ENCODE peak calls at places on chromosomes 4 and X, in six cellular contexts. One of them, this sample, is unnamed.

GRCh38 chrX:20989361-20989760 is 384.9 kb upstream of the CNKSR2 start:
- DNase-seq in pancreas: no peak
- DNase-seq in AG04449: no peak
- DNase-seq in tibial artery: no peak
- DNase-seq in neural progenitor cell: no peak
- DNase-seq in foreskin fibroblast: no peak
- DNase-seq in this sample: no peak

GRCh38 chrX:41621236-41621651 is 67.5 kb upstream of the GPR34 start:
- DNase-seq in tibial artery: no peak
- DNase-seq in pancreas: no peak
- DNase-seq in neural progenitor cell: peak; percentile 10
- DNase-seq in AG04449: no peak
- DNase-seq in foreskin fibroblast: no peak
- DNase-seq in this sample: no peak

GRCh38 chrX:153687121-153688039 is at the start of gene SLC6A8:
- DNase-seq in AG04449: no peak
- DNase-seq in neural progenitor cell: peak; percentile 83
- DNase-seq in pancreas: peak; percentile 75
- DNase-seq in foreskin fibroblast: peak; percentile 50
- DNase-seq in tibial artery: peak; percentile 86
- DNase-seq in this sample: no peak

GRCh38 chr4:78612398-78613005 is 60.9 kb downstream of the ANXA3 start:
- DNase-seq in neural progenitor cell: no peak
- DNase-seq in AG04449: no peak
- DNase-seq in tibial artery: no peak
- DNase-seq in pancreas: no peak
- DNase-seq in foreskin fibroblast: peak; percentile 41
- DNase-seq in this sample: no peak

GRCh38 chr4:72568959-72569718 is at the start of gene ADAMTS3:
- DNase-seq in foreskin fibroblast: peak; percentile 28
- DNase-seq in tibial artery: peak; percentile 76
- DNase-seq in pancreas: peak; percentile 67
- DNase-seq in AG04449: no peak
- DNase-seq in neural progenitor cell: peak; percentile 93
- DNase-seq in this sample: peak; percentile 17

GRCh38 chr4:71648448-71648847 is 135.4 kb downstream of the GC start:
- DNase-seq in tibial artery: no peak
- DNase-seq in neural progenitor cell: no peak
- DNase-seq in pancreas: peak; percentile 24
- DNase-seq in foreskin fibroblast: no peak
- DNase-seq in AG04449: no peak
- DNase-seq in this sample: no peak

GRCh38 chr4:108342325-108342986 is 173.7 kb upstream of the LEF1 start:
- DNase-seq in neural progenitor cell: no peak
- DNase-seq in pancreas: no peak
- DNase-seq in AG04449: no peak
- DNase-seq in foreskin fibroblast: no peak
- DNase-seq in tibial artery: no peak
- DNase-seq in this sample: no peak

GRCh38 chr4:143339497-143339896 is 2.8 kb downstream of the GAB1 start:
- DNase-seq in AG04449: no peak
- DNase-seq in foreskin fibroblast: no peak
- DNase-seq in pancreas: no peak
- DNase-seq in neural progenitor cell: no peak
- DNase-seq in tibial artery: no peak
- DNase-seq in this sample: no peak

GRCh38 chr4:168540086-168540864 is 43.4 kb downstream of the PALLD start:
- DNase-seq in tibial artery: no peak
- DNase-seq in AG04449: peak; percentile 82
- DNase-seq in foreskin fibroblast: no peak
- DNase-seq in pancreas: no peak
- DNase-seq in neural progenitor cell: peak; percentile 27
- DNase-seq in this sample: peak; percentile 52

GRCh38 chr4:137707221-137707620 is 174.9 kb upstream of the PCDH18 start:
- DNase-seq in tibial artery: no peak
- DNase-seq in AG04449: no peak
- DNase-seq in foreskin fibroblast: no peak
- DNase-seq in neural progenitor cell: no peak
- DNase-seq in pancreas: no peak
- DNase-seq in this sample: no peak

GRCh38 chr4:137707626-137708025 is 175.3 kb upstream of the PCDH18 start:
- DNase-seq in pancreas: no peak
- DNase-seq in tibial artery: no peak
- DNase-seq in neural progenitor cell: no peak
- DNase-seq in foreskin fibroblast: peak; percentile 72
- DNase-seq in AG04449: no peak
- DNase-seq in this sample: peak; percentile 57

DNA sequence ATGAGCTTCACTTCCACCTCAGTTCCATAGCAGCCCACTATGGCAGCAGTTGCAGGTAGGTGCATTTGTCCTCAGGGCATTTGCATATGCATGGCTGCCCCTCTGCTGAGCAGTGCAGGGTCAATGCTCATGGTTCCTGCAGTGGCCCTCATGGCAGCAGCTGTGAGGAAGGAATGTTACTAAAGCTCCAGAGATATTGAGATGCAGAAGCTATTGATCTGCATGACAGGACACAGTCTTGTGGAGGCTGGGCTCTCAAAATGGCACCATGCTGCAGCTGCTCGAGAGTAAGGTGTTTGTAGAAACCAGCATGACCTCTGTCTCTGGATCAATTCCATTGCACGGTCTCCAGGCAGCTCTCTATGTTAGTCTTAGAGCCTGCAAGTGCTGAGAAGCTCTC is 179.2 kb upstream of the PCDH18 start:
- DNase-seq in pancreas: no peak
- DNase-seq in AG04449: no peak
- DNase-seq in neural progenitor cell: no peak
- DNase-seq in foreskin fibroblast: no peak
- DNase-seq in tibial artery: no peak
- DNase-seq in this sample: no peak
- H3K4me3 ChIP-seq in pancreas: no peak overlapping the region
- H3K4me3 ChIP-seq in AG04449: no peak overlapping the region
- H3K4me3 ChIP-seq in neural progenitor cell: no peak overlapping the region
- H3K4me3 ChIP-seq in foreskin fibroblast: no peak overlapping the region
- H3K4me3 ChIP-seq in tibial artery: no peak overlapping the region
- H3K4me3 ChIP-seq in this sample: no peak overlapping the region

GRCh38 chr4:123345132-123345923 is 51.3 kb upstream of the SPRY1 start:
- DNase-seq in tibial artery: no peak
- DNase-seq in foreskin fibroblast: no peak
- DNase-seq in neural progenitor cell: no peak
- DNase-seq in AG04449: no peak
- DNase-seq in pancreas: no peak
- DNase-seq in this sample: no peak
- H3K4me3 ChIP-seq in tibial artery: no peak overlapping the region
- H3K4me3 ChIP-seq in foreskin fibroblast: no peak overlapping the region
- H3K4me3 ChIP-seq in neural progenitor cell: no peak overlapping the region
- H3K4me3 ChIP-seq in AG04449: no peak overlapping the region
- H3K4me3 ChIP-seq in pancreas: no peak overlapping the region
- H3K4me3 ChIP-seq in this sample: no peak overlapping the region

GRCh38 chr4:2365054-2365912 is 53.2 kb downstream of the ZFYVE28 start:
- DNase-seq in foreskin fibroblast: no peak
- DNase-seq in pancreas: no peak
- DNase-seq in neural progenitor cell: no peak
- DNase-seq in tibial artery: no peak
- DNase-seq in AG04449: no peak
- DNase-seq in this sample: no peak
- H3K4me3 ChIP-seq in foreskin fibroblast: peak overlapping the region; percentile 68
- H3K4me3 ChIP-seq in pancreas: no peak overlapping the region
- H3K4me3 ChIP-seq in neural progenitor cell: no peak overlapping the region
- H3K4me3 ChIP-seq in tibial artery: peak overlapping the region; percentile 54
- H3K4me3 ChIP-seq in AG04449: peak overlapping the region; percentile 65
- H3K4me3 ChIP-seq in this sample: peak overlapping the region; percentile 39

GRCh38 chr4:8505229-8505628 is 64.7 kb downstream of the TRMT44 start:
- DNase-seq in AG04449: no peak
- DNase-seq in pancreas: no peak
- DNase-seq in tibial artery: no peak
- DNase-seq in neural progenitor cell: no peak
- DNase-seq in foreskin fibroblast: no peak
- DNase-seq in this sample: no peak

GRCh38 chr4:8507624-8508023 is 67.0 kb downstream of the TRMT44 start:
- DNase-seq in AG04449: no peak
- DNase-seq in foreskin fibroblast: no peak
- DNase-seq in neural progenitor cell: no peak
- DNase-seq in tibial artery: no peak
- DNase-seq in pancreas: no peak
- DNase-seq in this sample: no peak

GRCh38 chr4:8506006-8506372 is 65.4 kb downstream of the TRMT44 start:
- DNase-seq in AG04449: no peak
- DNase-seq in neural progenitor cell: no peak
- DNase-seq in foreskin fibroblast: no peak
- DNase-seq in tibial artery: no peak
- DNase-seq in pancreas: no peak
- DNase-seq in this sample: no peak

GRCh38 chr4:8507251-8507570 is 66.6 kb downstream of the TRMT44 start:
- DNase-seq in neural progenitor cell: no peak
- DNase-seq in tibial artery: no peak
- DNase-seq in foreskin fibroblast: peak; percentile 34
- DNase-seq in pancreas: no peak
- DNase-seq in AG04449: no peak
- DNase-seq in this sample: no peak

GRCh38 chr4:8506373-8507250 is 66.0 kb downstream of the TRMT44 start:
- DNase-seq in pancreas: no peak
- DNase-seq in AG04449: no peak
- DNase-seq in foreskin fibroblast: peak; percentile 56
- DNase-seq in tibial artery: peak; percentile 89
- DNase-seq in neural progenitor cell: peak; percentile 77
- DNase-seq in this sample: peak; percentile 39
- H3K4me3 ChIP-seq in pancreas: no peak overlapping the region
- H3K4me3 ChIP-seq in AG04449: no peak overlapping the region
- H3K4me3 ChIP-seq in foreskin fibroblast: no peak overlapping the region
- H3K4me3 ChIP-seq in tibial artery: no peak overlapping the region
- H3K4me3 ChIP-seq in neural progenitor cell: no peak overlapping the region
- H3K4me3 ChIP-seq in this sample: no peak overlapping the region

DNA sequence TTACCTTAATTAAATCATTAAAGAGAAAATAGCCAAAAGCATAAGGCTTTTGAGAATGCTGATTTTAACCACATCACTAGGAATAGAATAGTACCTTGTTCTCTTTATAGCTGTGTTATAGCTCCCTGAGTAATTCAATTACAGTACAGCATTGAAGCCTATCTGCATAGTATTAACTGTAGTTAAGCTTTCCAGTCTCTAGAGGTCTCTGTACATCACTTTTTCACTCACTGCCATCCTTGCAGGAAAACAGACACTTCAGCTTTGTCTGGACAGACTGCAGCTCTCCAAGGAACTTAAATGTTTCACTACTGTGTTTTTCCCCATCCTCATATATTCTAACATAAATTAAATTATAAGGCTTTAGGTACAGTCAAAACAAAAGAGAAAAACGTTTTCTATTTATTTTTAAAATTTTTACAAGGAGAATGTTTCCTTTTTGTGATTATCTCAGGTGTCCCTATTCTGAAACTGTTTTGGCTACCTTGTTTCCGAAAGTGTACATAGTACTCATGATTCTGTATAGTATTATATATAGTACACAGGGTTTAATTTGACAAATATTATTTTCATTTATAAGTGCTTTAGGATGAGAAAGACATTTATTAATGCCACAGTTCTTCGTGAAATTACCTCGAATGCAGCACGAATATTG is 407.9 kb downstream of the PCDH18 start:
- DNase-seq in AG04449: peak; percentile 59
- DNase-seq in neural progenitor cell: peak; percentile 61
- DNase-seq in pancreas: no peak
- DNase-seq in foreskin fibroblast: peak; percentile 71
- DNase-seq in tibial artery: no peak
- DNase-seq in this sample: peak; percentile 44
- H3K4me3 ChIP-seq in AG04449: peak overlapping the region; percentile 49
- H3K4me3 ChIP-seq in neural progenitor cell: no peak overlapping the region
- H3K4me3 ChIP-seq in pancreas: no peak overlapping the region
- H3K4me3 ChIP-seq in foreskin fibroblast: peak overlapping the region; percentile 52
- H3K4me3 ChIP-seq in tibial artery: peak overlapping the region; percentile 48
- H3K4me3 ChIP-seq in this sample: peak overlapping the region; percentile 39

GRCh38 chr4:145931403-145931802 is 7.2 kb downstream of the ZNF827 start:
- DNase-seq in tibial artery: no peak
- DNase-seq in neural progenitor cell: no peak
- DNase-seq in foreskin fibroblast: no peak
- DNase-seq in pancreas: no peak
- DNase-seq in AG04449: no peak
- DNase-seq in this sample: no peak

GRCh38 chr4:145927055-145927454 is 11.6 kb downstream of the ZNF827 start:
- DNase-seq in foreskin fibroblast: no peak
- DNase-seq in AG04449: no peak
- DNase-seq in pancreas: no peak
- DNase-seq in neural progenitor cell: no peak
- DNase-seq in tibial artery: no peak
- DNase-seq in this sample: no peak

GRCh38 chr4:145933134-145933533 is 5.5 kb downstream of the ZNF827 start:
- DNase-seq in neural progenitor cell: no peak
- DNase-seq in pancreas: no peak
- DNase-seq in AG04449: no peak
- DNase-seq in tibial artery: no peak
- DNase-seq in foreskin fibroblast: no peak
- DNase-seq in this sample: no peak

GRCh38 chr4:145929415-145930178 is 9.0 kb downstream of the ZNF827 start:
- DNase-seq in AG04449: no peak
- DNase-seq in pancreas: no peak
- DNase-seq in tibial artery: no peak
- DNase-seq in neural progenitor cell: no peak
- DNase-seq in foreskin fibroblast: no peak
- DNase-seq in this sample: no peak

GRCh38 chr4:145930592-145930991 is 8.0 kb downstream of the ZNF827 start:
- DNase-seq in AG04449: no peak
- DNase-seq in neural progenitor cell: no peak
- DNase-seq in foreskin fibroblast: no peak
- DNase-seq in tibial artery: no peak
- DNase-seq in pancreas: no peak
- DNase-seq in this sample: no peak
- H3K4me3 ChIP-seq in AG04449: no peak overlapping the region
- H3K4me3 ChIP-seq in neural progenitor cell: no peak overlapping the region
- H3K4me3 ChIP-seq in foreskin fibroblast: no peak overlapping the region
- H3K4me3 ChIP-seq in tibial artery: no peak overlapping the region
- H3K4me3 ChIP-seq in pancreas: no peak overlapping the region
- H3K4me3 ChIP-seq in this sample: no peak overlapping the region

This sample was measured in skeletal muscle cell.